ENCODE peak calls at places on chromosomes 5 and 9, in five cellular contexts. D, K, O, F and W are unnamed samples.

GRCh38 chr9:126536131-126536530 is 77.6 kb upstream of the LMX1B start:
- DNase-seq in F (no peak), K (no peak), O (no peak), D (no peak), W (no peak)

GRCh38 chr9:93648836-93649235 is 72.5 kb downstream of the PHF2 start:
- DNase-seq in O (no peak), K (no peak), F (no peak), D (peak; percentile 35), W (peak; percentile 26)

GRCh38 chr5:84688566-84688965 is 303.9 kb upstream of the EDIL3 start:
- DNase-seq in K (peak; percentile 80), F (no peak), D (no peak), O (no peak), W (no peak)

GRCh38 chr9:122642226-122642625 is 15.2 kb downstream of the OR1B1 start:
- DNase-seq in O (no peak), F (no peak), K (peak; percentile 10), D (no peak), W (no peak)

GRCh38 chr5:138138949-138139775 is at the start of gene NME5:
- DNase-seq in F (peak; percentile 66), D (peak; percentile 74), O (peak; percentile 1), K (peak; percentile 69), W (no peak)

GRCh38 chr9:4983541-4984165 is 1.4 kb upstream of the JAK2 start:
- DNase-seq in K (no peak), F (no peak), D (no peak), O (peak; percentile 20), W (no peak)

GRCh38 chr9:16540996-16541668 is 329.3 kb downstream of the BNC2 start:
- DNase-seq in F (no peak), K (no peak), O (no peak), D (no peak), W (no peak)

GRCh38 chr5:143685416-143685815 is 126.5 kb upstream of the HMHB1 start:
- DNase-seq in F (no peak), D (no peak), O (no peak), K (peak; percentile 54), W (no peak)

GRCh38 chr9:118643118-118643517 is 726.1 kb downstream of the BRINP1 start:
- DNase-seq in O (no peak), F (peak; percentile 23), K (peak; percentile 3), D (no peak), W (no peak)

GRCh38 chr5:53543401-53543800 is 17.0 kb upstream of the NDUFS4 start:
- DNase-seq in O (no peak), K (peak; percentile 20), D (no peak), F (no peak), W (no peak)

GRCh38 chr5:170760126-170760525 is 23.4 kb upstream of the GABRP start:
- DNase-seq in K (no peak), D (no peak), F (no peak), O (no peak), W (no peak)

GRCh38 chr5:88659529-88660325 is 223.3 kb downstream of the MEF2C start:
- DNase-seq in D (no peak), K (no peak), O (no peak), F (peak; percentile 28), W (no peak)

GRCh38 chr9:128108784-128109709 is 18.5 kb downstream of the PTGES2 start:
- DNase-seq in D (no peak), K (no peak), O (no peak), F (peak; percentile 28), W (no peak)

GRCh38 chr5:38323645-38324295 is 65.4 kb downstream of the EGFLAM start:
- DNase-seq in D (no peak), F (peak; percentile 14), K (peak; percentile 39), O (no peak), W (no peak)

GRCh38 chr9:121765021-121765950 is 113.9 kb downstream of the DAB2IP start:
- DNase-seq in K (peak; percentile 54), D (no peak), O (no peak), F (peak; percentile 50), W (peak; percentile 81)